ENCODE peak calls at places on chromosome 18, in nine cellular contexts. One of them, this sample, is unnamed. For H3K4me1, the result is how much of the 10 kb centered on the place peaks cover.

GRCh38 chr18:22783662-22784076 is 149.5 kb upstream of the RBBP8 start:
- DNase-seq in astrocyte: no peak
- DNase-seq in PC-9: no peak
- DNase-seq in HCT116: no peak
- DNase-seq in PC-3: no peak
- DNase-seq in GM23338: peak
- DNase-seq in K562: no peak
- DNase-seq in IMR-90: no peak
- DNase-seq in GM23248: no peak
- DNase-seq in this sample: no peak

GRCh38 chr18:23864620-23865019 is 149.9 kb upstream of the TTC39C start:
- DNase-seq in PC-9: no peak
- DNase-seq in HCT116: no peak
- DNase-seq in astrocyte: no peak
- DNase-seq in GM23338: no peak
- DNase-seq in K562: no peak
- DNase-seq in PC-3: no peak
- DNase-seq in GM23248: no peak
- DNase-seq in IMR-90: no peak
- DNase-seq in this sample: no peak

GRCh38 chr18:68763082-68763481 is 34.8 kb upstream of the CCDC102B start:
- DNase-seq in GM23338: no peak
- DNase-seq in GM23248: peak
- DNase-seq in PC-9: no peak
- DNase-seq in IMR-90: peak
- DNase-seq in K562: no peak
- DNase-seq in astrocyte: peak
- DNase-seq in PC-3: peak
- DNase-seq in HCT116: no peak
- DNase-seq in this sample: no peak

GRCh38 chr18:31217455-31217854 is 54.8 kb upstream of the DSC1 start:
- DNase-seq in astrocyte: no peak
- DNase-seq in PC-9: no peak
- DNase-seq in PC-3: no peak
- DNase-seq in HCT116: no peak
- DNase-seq in IMR-90: no peak
- DNase-seq in K562: no peak
- DNase-seq in GM23338: no peak
- DNase-seq in GM23248: no peak
- DNase-seq in this sample: no peak

GRCh38 chr18:3747176-3747973 is 297.4 kb downstream of the TGIF1 start:
- DNase-seq in IMR-90: peak
- DNase-seq in PC-3: no peak
- DNase-seq in HCT116: no peak
- DNase-seq in astrocyte: peak
- DNase-seq in GM23338: no peak
- DNase-seq in K562: no peak
- DNase-seq in PC-9: no peak
- DNase-seq in GM23248: peak
- DNase-seq in this sample: peak

GRCh38 chr18:59690216-59691045 is 6.8 kb downstream of the CCBE1 start:
- DNase-seq in HCT116: no peak
- DNase-seq in PC-3: peak
- DNase-seq in GM23248: no peak
- DNase-seq in GM23338: peak
- DNase-seq in PC-9: no peak
- DNase-seq in K562: no peak
- DNase-seq in astrocyte: no peak
- DNase-seq in IMR-90: no peak
- DNase-seq in this sample: no peak

GRCh38 chr18:53018791-53019190 is 678.8 kb downstream of the DCC start:
- DNase-seq in K562: no peak
- DNase-seq in IMR-90: no peak
- DNase-seq in GM23248: peak
- DNase-seq in GM23338: peak
- DNase-seq in PC-9: no peak
- DNase-seq in HCT116: no peak
- DNase-seq in PC-3: no peak
- DNase-seq in astrocyte: no peak
- DNase-seq in this sample: no peak

GRCh38 chr18:43482600-43482999 is 205.3 kb upstream of the SYT4 start:
- DNase-seq in HCT116: no peak
- DNase-seq in K562: no peak
- DNase-seq in IMR-90: no peak
- DNase-seq in GM23338: no peak
- DNase-seq in PC-9: no peak
- DNase-seq in astrocyte: no peak
- DNase-seq in PC-3: no peak
- DNase-seq in GM23248: no peak
- DNase-seq in this sample: no peak

GRCh38 chr18:51195086-51195601 is 2.3 kb downstream of the MEX3C start:
- DNase-seq in K562: no peak
- DNase-seq in GM23338: no peak
- DNase-seq in astrocyte: no peak
- DNase-seq in PC-3: no peak
- DNase-seq in HCT116: no peak
- DNase-seq in PC-9: no peak
- DNase-seq in IMR-90: peak
- DNase-seq in GM23248: peak
- DNase-seq in this sample: no peak

GRCh38 chr18:3323900-3324299 is 62.0 kb downstream of the MYL12B start:
- DNase-seq in GM23248: peak
- DNase-seq in PC-3: peak
- DNase-seq in K562: peak
- DNase-seq in astrocyte: peak
- DNase-seq in IMR-90: no peak
- DNase-seq in GM23338: no peak
- DNase-seq in PC-9: no peak
- DNase-seq in HCT116: no peak
- DNase-seq in this sample: no peak

GRCh38 chr18:3851159-3851558 is 401.2 kb downstream of the TGIF1 start:
- DNase-seq in IMR-90: no peak
- DNase-seq in GM23248: peak
- DNase-seq in HCT116: no peak
- DNase-seq in PC-9: no peak
- DNase-seq in GM23338: no peak
- DNase-seq in K562: no peak
- DNase-seq in astrocyte: no peak
- DNase-seq in PC-3: no peak
- DNase-seq in this sample: no peak

GRCh38 chr18:36264283-36264682 is 33.2 kb upstream of the FHOD3 start:
- DNase-seq in IMR-90: no peak
- DNase-seq in HCT116: no peak
- DNase-seq in GM23248: no peak
- DNase-seq in GM23338: no peak
- DNase-seq in PC-9: no peak
- DNase-seq in astrocyte: no peak
- DNase-seq in K562: no peak
- DNase-seq in PC-3: no peak
- DNase-seq in this sample: no peak

GRCh38 chr18:74493689-74494088 is 2.5 kb upstream of the CNDP2 start:
- DNase-seq in HCT116: peak
- DNase-seq in IMR-90: peak
- DNase-seq in K562: peak
- DNase-seq in astrocyte: peak
- DNase-seq in GM23338: peak
- DNase-seq in PC-3: peak
- DNase-seq in PC-9: peak
- DNase-seq in GM23248: peak
- DNase-seq in this sample: peak

GRCh38 chr18:29328932-29329331 is 1152.0 kb upstream of the CDH2 start:
- DNase-seq in IMR-90: no peak
- DNase-seq in astrocyte: no peak
- DNase-seq in K562: no peak
- DNase-seq in HCT116: no peak
- DNase-seq in PC-9: no peak
- DNase-seq in GM23338: no peak
- DNase-seq in PC-3: no peak
- DNase-seq in GM23248: no peak
- DNase-seq in this sample: no peak

GRCh38 chr18:44795241-44795640 is 114.6 kb downstream of the SETBP1 start:
- DNase-seq in K562: no peak
- DNase-seq in PC-9: no peak
- DNase-seq in PC-3: no peak
- DNase-seq in GM23248: no peak
- DNase-seq in GM23338: no peak
- DNase-seq in astrocyte: no peak
- DNase-seq in HCT116: no peak
- DNase-seq in IMR-90: no peak
- DNase-seq in this sample: no peak
- H3K4me1 ChIP-seq in K562: under half
- H3K4me1 ChIP-seq in PC-9: under half
- H3K4me1 ChIP-seq in PC-3: under half
- H3K4me1 ChIP-seq in GM23248: under half
- H3K4me1 ChIP-seq in GM23338: under half
- H3K4me1 ChIP-seq in astrocyte: under half
- H3K4me1 ChIP-seq in HCT116: under half
- H3K4me1 ChIP-seq in IMR-90: under half
- H3K4me1 ChIP-seq in this sample: under half

GRCh38 chr18:63043516-63043915 is 276.1 kb downstream of the BCL2 start:
- DNase-seq in IMR-90: peak
- DNase-seq in GM23338: no peak
- DNase-seq in K562: no peak
- DNase-seq in GM23248: peak
- DNase-seq in HCT116: no peak
- DNase-seq in PC-9: no peak
- DNase-seq in astrocyte: no peak
- DNase-seq in PC-3: peak
- DNase-seq in this sample: no peak

GRCh38 chr18:63042351-63042750 is 277.2 kb downstream of the BCL2 start:
- DNase-seq in PC-3: no peak
- DNase-seq in astrocyte: no peak
- DNase-seq in HCT116: no peak
- DNase-seq in K562: no peak
- DNase-seq in IMR-90: no peak
- DNase-seq in GM23338: no peak
- DNase-seq in GM23248: no peak
- DNase-seq in PC-9: no peak
- DNase-seq in this sample: no peak

GRCh38 chr18:63037491-63037890 is 282.1 kb downstream of the BCL2 start:
- DNase-seq in HCT116: no peak
- DNase-seq in IMR-90: no peak
- DNase-seq in PC-3: no peak
- DNase-seq in PC-9: no peak
- DNase-seq in K562: no peak
- DNase-seq in astrocyte: no peak
- DNase-seq in GM23338: no peak
- DNase-seq in GM23248: no peak
- DNase-seq in this sample: no peak

GRCh38 chr18:63046375-63046774 is 273.2 kb downstream of the BCL2 start:
- DNase-seq in K562: no peak
- DNase-seq in astrocyte: no peak
- DNase-seq in GM23248: no peak
- DNase-seq in GM23338: no peak
- DNase-seq in PC-9: no peak
- DNase-seq in PC-3: no peak
- DNase-seq in IMR-90: no peak
- DNase-seq in HCT116: no peak
- DNase-seq in this sample: no peak

GRCh38 chr18:63040788-63041410 is 278.7 kb downstream of the BCL2 start:
- DNase-seq in HCT116: no peak
- DNase-seq in GM23338: no peak
- DNase-seq in PC-3: no peak
- DNase-seq in K562: no peak
- DNase-seq in IMR-90: no peak
- DNase-seq in PC-9: no peak
- DNase-seq in astrocyte: no peak
- DNase-seq in GM23248: no peak
- DNase-seq in this sample: no peak
- H2AFZ ChIP-seq in HCT116: no peak
- H2AFZ ChIP-seq in GM23338: no peak
- H2AFZ ChIP-seq in PC-3: no peak
- H2AFZ ChIP-seq in K562: no peak
- H2AFZ ChIP-seq in IMR-90: no peak
- H2AFZ ChIP-seq in PC-9: peak
- H2AFZ ChIP-seq in astrocyte: no peak
- H2AFZ ChIP-seq in GM23248: no peak
- H2AFZ ChIP-seq in this sample: no peak

GRCh38 chr18:9429662-9429993 is 45.7 kb upstream of the RALBP1 start:
- DNase-seq in GM23248: peak
- DNase-seq in GM23338: no peak
- DNase-seq in PC-9: no peak
- DNase-seq in HCT116: no peak
- DNase-seq in PC-3: no peak
- DNase-seq in astrocyte: no peak
- DNase-seq in IMR-90: peak
- DNase-seq in K562: no peak
- DNase-seq in this sample: peak
- H3K4me3 ChIP-seq in GM23248: no peak
- H3K4me3 ChIP-seq in GM23338: no peak
- H3K4me3 ChIP-seq in PC-9: no peak
- H3K4me3 ChIP-seq in HCT116: no peak
- H3K4me3 ChIP-seq in PC-3: no peak
- H3K4me3 ChIP-seq in astrocyte: no peak
- H3K4me3 ChIP-seq in IMR-90: no peak
- H3K4me3 ChIP-seq in K562: no peak
- H3K4me3 ChIP-seq in this sample: no peak

GRCh38 chr18:48844271-48844670 is 106.5 kb downstream of the SMAD7 start:
- DNase-seq in astrocyte: no peak
- DNase-seq in K562: no peak
- DNase-seq in GM23248: no peak
- DNase-seq in GM23338: no peak
- DNase-seq in PC-3: no peak
- DNase-seq in HCT116: no peak
- DNase-seq in IMR-90: no peak
- DNase-seq in PC-9: no peak
- DNase-seq in this sample: no peak
- H3K4me1 ChIP-seq in astrocyte: under half
- H3K4me1 ChIP-seq in K562: under half
- H3K4me1 ChIP-seq in GM23248: under half
- H3K4me1 ChIP-seq in GM23338: under half
- H3K4me1 ChIP-seq in PC-3: under half
- H3K4me1 ChIP-seq in HCT116: under half
- H3K4me1 ChIP-seq in IMR-90: under half
- H3K4me1 ChIP-seq in PC-9: under half
- H3K4me1 ChIP-seq in this sample: under half

GRCh38 chr18:25233582-25234362 is 118.2 kb downstream of the ZNF521 start:
- DNase-seq in astrocyte: peak
- DNase-seq in GM23248: peak
- DNase-seq in PC-9: no peak
- DNase-seq in K562: no peak
- DNase-seq in PC-3: no peak
- DNase-seq in IMR-90: peak
- DNase-seq in HCT116: no peak
- DNase-seq in GM23338: no peak
- DNase-seq in this sample: no peak
- H2AFZ ChIP-seq in astrocyte: no peak
- H2AFZ ChIP-seq in GM23248: peak
- H2AFZ ChIP-seq in PC-9: no peak
- H2AFZ ChIP-seq in K562: no peak
- H2AFZ ChIP-seq in PC-3: no peak
- H2AFZ ChIP-seq in IMR-90: no peak
- H2AFZ ChIP-seq in HCT116: no peak
- H2AFZ ChIP-seq in GM23338: no peak
- H2AFZ ChIP-seq in this sample: no peak

DNA sequence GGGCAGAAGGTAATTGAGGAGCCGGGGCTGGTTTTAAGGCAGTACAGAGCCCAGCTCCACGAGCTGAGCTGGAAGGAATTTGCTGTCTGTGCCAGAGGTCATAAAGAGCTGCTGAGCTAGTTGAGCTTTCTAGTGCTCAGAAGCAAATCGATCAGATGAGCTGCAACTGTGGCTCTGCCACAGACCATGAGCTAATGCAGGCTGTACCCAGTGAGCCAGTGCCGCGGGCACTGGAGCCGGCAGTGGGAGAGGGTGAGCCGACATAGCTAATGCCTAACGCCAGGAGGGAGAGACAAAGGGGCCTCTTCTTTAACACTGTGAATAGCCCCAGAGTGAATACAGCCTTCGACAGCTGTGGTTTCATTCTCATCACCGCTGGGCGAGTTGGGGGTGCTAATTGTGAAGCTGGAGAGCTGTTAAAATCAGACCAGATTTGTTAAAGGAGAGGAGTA is 410.1 kb upstream of the TCF4 start:
- DNase-seq in astrocyte: peak
- DNase-seq in PC-3: no peak
- DNase-seq in GM23338: peak
- DNase-seq in K562: no peak
- DNase-seq in PC-9: no peak
- DNase-seq in GM23248: peak
- DNase-seq in HCT116: no peak
- DNase-seq in IMR-90: peak
- DNase-seq in this sample: peak
- H3K4me3 ChIP-seq in astrocyte: peak
- H3K4me3 ChIP-seq in PC-3: no peak
- H3K4me3 ChIP-seq in GM23338: no peak
- H3K4me3 ChIP-seq in K562: no peak
- H3K4me3 ChIP-seq in PC-9: peak
- H3K4me3 ChIP-seq in GM23248: peak
- H3K4me3 ChIP-seq in HCT116: no peak
- H3K4me3 ChIP-seq in IMR-90: no peak
- H3K4me3 ChIP-seq in this sample: no peak